ENCODE peak calls at places on chromosomes 16 and 17, in six cellular contexts. R is CD4-positive, alpha-beta memory T cell; V is endodermal cell; S is effector CD4-positive, alpha-beta T cell; N is kidney glomerular epithelial cell; I is NCI-H774. E is an unnamed sample.
A peak's percentile ranks its signal among the peaks of the same experiment; 100 is the strongest.

GRCh38 chr16:592518-593306 is 2.8 kb downstream of the RAB40C start:
- DNase-seq in R (no peak), V (no peak), S (no peak), N (no peak), I (no peak), E (peak; percentile 32)

GRCh38 chr16:81204794-81205680 is 33.5 kb upstream of the BCO1 start:
- DNase-seq in R (peak; percentile 35), V (peak; percentile 68), S (peak; percentile 18), N (peak; percentile 54), I (no peak), E (peak; percentile 18)

GRCh38 chr17:32909787-32910369 is 18.1 kb upstream of the TMEM98 start:
- DNase-seq in R (peak; percentile 32), V (peak; percentile 96), S (peak; percentile 18), N (peak; percentile 70), I (peak; percentile 64), E (peak; percentile 74)

GRCh38 chr17:58337126-58337599 is 8.6 kb upstream of the TSPOAP1 start:
- DNase-seq in R (peak; percentile 65), V (peak; percentile 72), S (no peak), N (no peak), I (no peak), E (no peak)

GRCh38 chr16:67928561-67929364 is 2.9 kb downstream of the CTRL start:
- DNase-seq in R (peak; percentile 72), V (peak; percentile 92), S (peak; percentile 64), N (peak; percentile 53), I (peak; percentile 44), E (peak; percentile 68)

GRCh38 chr17:29433551-29433950 is 43.4 kb downstream of the TAOK1 start:
- DNase-seq in R (no peak), V (no peak), S (no peak), N (no peak), I (no peak), E (no peak)

GRCh38 chr16:88685156-88686061 is 898 bp downstream of the SNAI3 start:
- DNase-seq in R (peak; percentile 56), V (peak; percentile 77), S (peak; percentile 52), N (peak; percentile 4), I (no peak), E (no peak)

GRCh38 chr16:31323959-31324629 is 30.9 kb upstream of the ITGAX start:
- DNase-seq in R (no peak), V (no peak), S (no peak), N (no peak), I (no peak), E (no peak)

GRCh38 chr17:5523249-5523648 is 36.9 kb downstream of the MIS12 start:
- DNase-seq in R (no peak), V (no peak), S (no peak), N (no peak), I (no peak), E (no peak)

GRCh38 chr17:1413281-1413791 is 13.3 kb upstream of the YWHAE start:
- DNase-seq in R (no peak), V (no peak), S (no peak), N (peak; percentile 92), I (peak; percentile 2), E (peak; percentile 44)

GRCh38 chr16:89404561-89404960 is 85.8 kb downstream of the ANKRD11 start:
- DNase-seq in R (no peak), V (no peak), S (no peak), N (no peak), I (no peak), E (no peak)

GRCh38 chr17:28536532-28537218 is 15.7 kb downstream of the UNC119 start:
- DNase-seq in R (no peak), V (no peak), S (no peak), N (no peak), I (no peak), E (no peak)

GRCh38 chr17:2691965-2692780 is 19.4 kb downstream of the CLUH start:
- DNase-seq in R (no peak), V (peak; percentile 58), S (no peak), N (no peak), I (no peak), E (no peak)

GRCh38 chr17:50279181-50279526 is 4.9 kb downstream of the TMEM92 start:
- DNase-seq in R (no peak), V (peak; percentile 44), S (no peak), N (peak; percentile 65), I (no peak), E (no peak)

GRCh38 chr16:1037023-1037933 is 35.3 kb upstream of the SSTR5 start:
- DNase-seq in R (no peak), V (no peak), S (no peak), N (peak; percentile 30), I (no peak), E (no peak)

GRCh38 chr17:16933317-16934132 is 38.4 kb downstream of the TNFRSF13B start:
- DNase-seq in R (no peak), V (peak; percentile 47), S (no peak), N (no peak), I (no peak), E (peak; percentile 92)

GRCh38 chr16:5025171-5025632 is 8.5 kb downstream of the NAGPA start:
- DNase-seq in R (no peak), V (peak; percentile 93), S (no peak), N (no peak), I (no peak), E (peak; percentile 64)

GRCh38 chr16:57651344-57652333 is 16.5 kb upstream of the ADGRG3 start:
- DNase-seq in R (peak; percentile 51), V (peak; percentile 72), S (no peak), N (no peak), I (no peak), E (no peak)

E was measured in NCI-H146.